ENCODE peak calls at places on chromosomes 7 and 10, in four cellular contexts. J, E, P and N are unnamed samples.

GRCh38 chr10:34526758-34527730 is 288.1 kb downstream of the PARD3 start:
- DNase-seq in J (no peak), E (peak), P (no peak), N (peak)

GRCh38 chr10:30562787-30563186 is 66.8 kb downstream of the LYZL2 start:
- DNase-seq in J (no peak), E (no peak), P (no peak), N (no peak)

GRCh38 chr10:86400705-86401587 is 34.4 kb upstream of the GRID1 start:
- DNase-seq in J (peak), E (peak), P (peak), N (peak)

GRCh38 chr7:157981778-157982177 is 605.8 kb downstream of the PTPRN2 start:
- DNase-seq in J (no peak), E (peak), P (no peak), N (no peak)

GRCh38 chr7:78472519-78472918 is 673.9 kb downstream of the PHTF2 start:
- DNase-seq in J (no peak), E (no peak), P (no peak), N (peak)

GRCh38 chr7:37536706-37537105 is 88.0 kb upstream of the ELMO1 start:
- DNase-seq in J (no peak), E (no peak), P (no peak), N (no peak)

GRCh38 chr7:2043316-2044039 is 189.3 kb downstream of the MAD1L1 start:
- DNase-seq in J (peak), E (no peak), P (no peak), N (no peak)

GRCh38 chr7:136308230-136308629 is 331.1 kb upstream of the MTPN start:
- DNase-seq in J (no peak), E (no peak), P (peak), N (no peak)

GRCh38 chr10:51706225-51706624 is 6.8 kb upstream of the CSTF2T start:
- DNase-seq in J (no peak), E (peak), P (no peak), N (peak)

GRCh38 chr7:155459133-155459866 is 1.4 kb downstream of the EN2 start:
- DNase-seq in J (no peak), E (no peak), P (no peak), N (no peak)

GRCh38 chr10:1187855-1188555 is 131.8 kb downstream of the WDR37 start:
- DNase-seq in J (no peak), E (no peak), P (no peak), N (no peak)

GRCh38 chr10:132685921-132686680 is 99.8 kb downstream of the NKX6-2 start:
- DNase-seq in J (no peak), E (peak), P (no peak), N (no peak)

GRCh38 chr10:26212511-26212910 is 4.1 kb upstream of the GAD2 start:
- DNase-seq in J (no peak), E (no peak), P (no peak), N (no peak)

GRCh38 chr7:26686448-26686981 is 177.9 kb downstream of the SKAP2 start:
- DNase-seq in J (peak), E (peak), P (peak), N (peak)

GRCh38 chr10:93199221-93199681 is 125.6 kb downstream of the CYP26A1 start:
- DNase-seq in J (no peak), E (peak), P (no peak), N (peak)

GRCh38 chr10:93193886-93194285 is 120.2 kb downstream of the CYP26A1 start:
- DNase-seq in J (no peak), E (no peak), P (no peak), N (no peak)

GRCh38 chr10:93198401-93199175 is 124.9 kb downstream of the CYP26A1 start:
- DNase-seq in J (no peak), E (peak), P (no peak), N (peak)
- TF ChIP-seq CTCF in J (no peak), E (no peak), P (no peak), N (no peak)

GRCh38 chr7:142579946-142580345 is 169.3 kb upstream of the PRSS1 start:
- DNase-seq in J (no peak), E (no peak), P (no peak), N (no peak)
- TF ChIP-seq CTCF in J (no peak), E (no peak), P (no peak), N (no peak)

DNA sequence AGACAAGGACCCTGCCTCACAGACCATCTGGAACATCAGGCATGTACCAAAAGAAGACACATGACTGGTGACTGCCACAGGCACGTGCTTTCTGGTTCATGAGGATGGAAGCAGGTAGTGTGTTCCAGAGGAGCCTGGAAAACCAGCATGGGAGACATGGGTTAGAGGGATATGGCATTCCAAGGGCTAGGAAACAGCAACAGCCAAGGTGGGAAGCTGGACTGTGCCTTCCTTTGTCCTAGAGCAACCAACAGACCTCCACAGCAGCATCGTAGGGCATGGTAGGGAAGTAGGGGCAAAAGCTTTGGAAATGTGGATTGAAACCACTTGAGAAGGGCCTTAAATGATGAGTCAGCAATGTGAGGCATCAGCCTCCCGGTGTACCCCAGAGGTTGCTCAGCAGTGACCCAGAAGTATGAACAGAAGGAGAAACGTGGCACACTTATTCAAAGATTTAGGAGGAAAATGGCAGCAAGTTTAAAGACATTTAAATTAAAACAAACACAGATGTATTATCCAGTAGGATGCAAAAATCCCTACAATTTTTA is 51.0 kb downstream of the PRLHR start:
- DNase-seq in J (no peak), E (no peak), P (no peak), N (no peak)
- TF ChIP-seq CTCF in J (no peak), E (no peak), P (no peak), N (no peak)

DNA sequence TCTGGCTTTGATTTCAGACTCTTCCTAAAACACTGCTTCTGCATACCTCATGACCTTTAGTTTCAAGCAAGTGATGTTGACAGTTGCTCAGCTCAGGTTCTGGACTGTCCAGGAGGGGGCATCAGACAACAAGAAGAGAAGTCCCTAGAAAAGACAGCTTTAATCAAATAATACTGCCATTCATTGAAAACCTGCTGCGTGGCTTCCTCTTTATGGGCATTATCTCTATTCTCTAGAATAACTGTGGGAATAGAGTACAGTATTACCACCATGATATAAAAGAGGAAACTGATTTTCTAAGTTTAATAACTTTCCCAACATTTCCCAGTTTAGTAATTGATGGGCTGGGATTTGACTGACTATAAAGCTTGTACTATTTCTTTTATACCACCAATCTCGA is 170.4 kb downstream of the SNX13 start:
- DNase-seq in J (peak), E (peak), P (peak), N (peak)
- TF ChIP-seq CTCF in J (peak), E (peak), P (peak), N (peak)

GRCh38 chr10:100705139-100705538 is 40.2 kb upstream of the PAX2 start:
- DNase-seq in J (no peak), E (no peak), P (no peak), N (no peak)
- TF ChIP-seq CTCF in J (no peak), E (no peak), P (peak), N (no peak)

GRCh38 chr7:40507166-40507565 is 372.4 kb downstream of the SUGCT start:
- DNase-seq in J (no peak), E (no peak), P (peak), N (no peak)
- TF ChIP-seq CTCF in J (no peak), E (peak), P (peak), N (peak)

GRCh38 chr10:62037166-62037831 is 135.8 kb downstream of the ARID5B start:
- DNase-seq in J (no peak), E (no peak), P (no peak), N (peak)
- TF ChIP-seq CTCF in J (no peak), E (no peak), P (no peak), N (no peak)

DNA sequence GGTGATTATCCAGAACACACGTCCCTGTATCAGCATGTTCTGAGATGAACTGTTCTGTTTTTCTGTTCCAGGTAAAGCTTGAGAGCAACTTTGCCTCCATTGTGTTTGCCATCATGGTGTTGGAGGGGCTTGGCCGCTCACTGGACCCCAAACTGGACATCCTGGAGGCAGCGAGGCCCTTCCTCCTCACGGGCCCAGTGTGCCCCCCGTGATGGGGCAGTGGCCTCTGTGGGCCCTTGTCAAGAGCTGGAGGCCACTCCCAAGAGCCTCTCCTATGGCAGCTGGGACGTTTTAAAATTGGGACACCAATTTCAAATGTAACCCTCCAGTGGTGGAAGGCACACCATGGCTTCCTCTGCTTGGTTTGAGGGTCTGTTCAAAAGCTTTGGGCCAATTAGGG is 1.9 kb upstream of the NDUFB2 start:
- DNase-seq in J (no peak), E (peak), P (no peak), N (no peak)
- TF ChIP-seq CTCF in J (no peak), E (no peak), P (no peak), N (no peak)

GRCh38 chr7:151694828-151695580 is 175.3 kb upstream of the RHEB start:
- DNase-seq in J (no peak), E (peak), P (no peak), N (no peak)
- TF ChIP-seq CTCF in J (no peak), E (no peak), P (no peak), N (no peak)